ENCODE peak calls at places on chromosomes 4 and X, in ten cellular contexts. K is cardiac muscle cell, P is left lung, Y is left ventricle myocardium inferior, Q is aorta, A is heart right ventricle, D is IMR-90, J is Panc1, T is tibial nerve, M is mucosa of descending colon. S is an unnamed sample. For H3K4me1, the result is how much of the 10 kb centered on the place peaks cover.

GRCh38 chr4:8038083-8038482 is 98.4 kb upstream of the AFAP1 start:
- DNase-seq in Y (no peak), K (no peak), D (no peak), T (no peak), Q (no peak), J (no peak), P (no peak), M (no peak), A (no peak), S (peak)

GRCh38 chr4:139666735-139667266 is 1.2 kb downstream of the MGST2 start:
- DNase-seq in Y (no peak), M (peak), T (peak), Q (no peak), A (peak), D (peak), J (no peak), P (peak), K (peak), S (peak)

GRCh38 chr4:126614456-126614855 is 1018.3 kb upstream of the INTU start:
- DNase-seq in M (no peak), J (no peak), T (no peak), D (no peak), P (no peak), Q (no peak), Y (no peak), A (no peak), K (no peak), S (no peak)

GRCh38 chr4:5638976-5639375 is 69.4 kb downstream of the EVC2 start:
- DNase-seq in Y (no peak), T (no peak), P (no peak), D (peak), A (no peak), Q (no peak), M (no peak), J (no peak), K (no peak), S (no peak)

GRCh38 chrX:112664928-112665327 is 14.8 kb downstream of the LHFPL1 start:
- DNase-seq in Q (no peak), Y (no peak), P (no peak), D (no peak), J (no peak), M (no peak), A (no peak), T (no peak), K (no peak), S (no peak)

GRCh38 chr4:38150021-38150671 is 189.9 kb downstream of the PTTG2 start:
- DNase-seq in T (no peak), A (no peak), J (no peak), M (no peak), P (no peak), Q (no peak), K (no peak), Y (no peak), D (peak), S (no peak)

GRCh38 chr4:147042046-147042445 is 96.4 kb upstream of the TTC29 start:
- DNase-seq in J (no peak), K (no peak), A (no peak), Q (no peak), P (no peak), Y (no peak), M (no peak), T (no peak), D (no peak), S (no peak)

GRCh38 chr4:81919810-81920209 is 448.1 kb upstream of the RASGEF1B start:
- DNase-seq in A (no peak), D (no peak), J (no peak), M (no peak), Q (no peak), P (no peak), T (no peak), Y (no peak), K (no peak), S (peak)

GRCh38 chr4:66273110-66273509 is 602.8 kb upstream of the EPHA5 start:
- DNase-seq in J (no peak), K (peak), P (no peak), M (no peak), Y (no peak), Q (no peak), A (no peak), T (no peak), D (no peak), S (no peak)

GRCh38 chr4:7860600-7861158 is 79.0 kb downstream of the AFAP1 start:
- DNase-seq in J (no peak), Q (no peak), M (no peak), Y (no peak), K (no peak), D (no peak), A (no peak), P (no peak), T (no peak), S (no peak)

GRCh38 chr4:125105561-125105960 is 209.2 kb upstream of the FAT4 start:
- DNase-seq in K (no peak), Q (no peak), D (peak), Y (no peak), J (no peak), A (no peak), M (no peak), P (no peak), T (no peak), S (no peak)

GRCh38 chr4:148790691-148791090 is 348.5 kb upstream of the NR3C2 start:
- DNase-seq in A (no peak), M (no peak), P (no peak), K (no peak), J (no peak), Y (no peak), T (no peak), Q (no peak), D (peak), S (no peak)

GRCh38 chr4:11585506-11585905 is 156.8 kb upstream of the HS3ST1 start:
- DNase-seq in K (no peak), Q (no peak), Y (no peak), A (peak), D (no peak), M (peak), P (no peak), J (no peak), T (peak), S (no peak)

GRCh38 chr4:2792396-2792710 is 532 bp upstream of the SH3BP2 start:
- DNase-seq in D (no peak), J (no peak), Q (no peak), Y (no peak), M (no peak), K (no peak), P (peak), T (no peak), A (no peak), S (no peak)

GRCh38 chr4:6331018-6331417 is 61.4 kb downstream of the WFS1 start:
- DNase-seq in K (no peak), Q (no peak), P (no peak), J (no peak), T (no peak), M (peak), Y (no peak), A (no peak), D (peak), S (no peak)

GRCh38 chr4:6788123-6788522 is 5.6 kb downstream of the KIAA0232 start:
- DNase-seq in K (no peak), J (no peak), M (no peak), Q (no peak), A (no peak), D (no peak), Y (no peak), P (no peak), T (no peak), S (no peak)

GRCh38 chr4:185738038-185738552 is 73.9 kb downstream of the SORBS2 start:
- DNase-seq in D (peak), Y (no peak), J (no peak), K (no peak), P (no peak), T (peak), A (no peak), Q (no peak), M (no peak), S (no peak)

GRCh38 chrX:17564689-17565409 is 172.4 kb upstream of the SCML1 start:
- DNase-seq in M (no peak), T (no peak), J (no peak), Q (no peak), A (no peak), P (no peak), Y (no peak), D (no peak), K (no peak), S (peak)

GRCh38 chr4:68451246-68452211 is 4.3 kb downstream of the TMPRSS11E start:
- DNase-seq in M (no peak), P (no peak), Y (no peak), A (no peak), T (no peak), D (peak), K (no peak), J (no peak), Q (no peak), S (no peak)

GRCh38 chrX:18565727-18566126 is 106.2 kb downstream of the RS1 start:
- DNase-seq in J (no peak), Y (no peak), P (no peak), M (no peak), K (no peak), T (no peak), D (no peak), Q (no peak), A (no peak), S (no peak)

GRCh38 chr4:132114885-132115284 is 1034.2 kb upstream of the PCDH10 start:
- DNase-seq in Q (no peak), T (no peak), Y (no peak), D (peak), J (no peak), A (no peak), P (no peak), K (no peak), M (no peak), S (no peak)

GRCh38 chrX:31036895-31037294 is 34.9 kb downstream of the FTHL17 start:
- DNase-seq in A (peak), P (peak), T (peak), M (peak), J (peak), K (peak), Y (peak), D (peak), Q (no peak), S (peak)

GRCh38 chr4:151218343-151218742 is 58.6 kb upstream of the PRSS48 start:
- DNase-seq in Y (no peak), A (no peak), D (peak), M (no peak), Q (no peak), J (no peak), K (no peak), P (no peak), T (no peak), S (no peak)

GRCh38 chr4:151530783-151531182 is 121.8 kb downstream of the FHIP1A start:
- DNase-seq in A (no peak), Q (no peak), D (no peak), T (no peak), K (peak), M (no peak), P (no peak), J (no peak), Y (no peak), S (no peak)

GRCh38 chrX:64642482-64642881 is 247.2 kb upstream of the MTMR8 start:
- DNase-seq in K (no peak), A (no peak), J (no peak), T (no peak), Q (no peak), D (no peak), P (no peak), Y (no peak), M (peak), S (no peak)

GRCh38 chrX:41087219-41087618 is 2.0 kb downstream of the USP9X start:
- DNase-seq in Y (no peak), M (no peak), J (no peak), K (no peak), D (no peak), Q (no peak), T (no peak), P (no peak), A (no peak), S (no peak)

GRCh38 chr4:16001484-16001858 is 38.5 kb upstream of the FGFBP2 start:
- DNase-seq in Q (no peak), D (peak), J (peak), Y (peak), P (peak), K (peak), T (peak), M (peak), A (peak), S (peak)

GRCh38 chrX:65720580-65720979 is 53.1 kb downstream of the MSN start:
- DNase-seq in Q (no peak), P (no peak), J (no peak), M (no peak), K (no peak), D (no peak), Y (no peak), T (no peak), A (peak), S (no peak)

GRCh38 chr4:150572704-150573504 is 9.0 kb upstream of the MAB21L2 start:
- DNase-seq in Y (no peak), Q (no peak), K (peak), D (no peak), T (no peak), M (no peak), J (no peak), P (no peak), A (no peak), S (no peak)

GRCh38 chrX:140355922-140356321 is 148.9 kb downstream of the SOX3 start:
- DNase-seq in Y (no peak), J (no peak), Q (no peak), T (no peak), D (no peak), M (no peak), K (peak), A (no peak), P (peak), S (no peak)

GRCh38 chr4:57607616-57608150 is 497.5 kb upstream of the IGFBP7 start:
- DNase-seq in Q (no peak), A (no peak), T (no peak), D (no peak), M (no peak), P (no peak), J (no peak), Y (no peak), K (peak), S (no peak)

GRCh38 chr4:76204936-76205335 is 8.7 kb downstream of the SCARB2 start:
- DNase-seq in D (no peak), P (no peak), M (no peak), J (no peak), A (no peak), K (no peak), Y (no peak), T (no peak), Q (no peak), S (no peak)
- H3K4me1 ChIP-seq in D (under half), P (half or more), M (under half), J (under half), A (half or more), K (under half), Y (half or more), T (half or more), Q (under half), S (under half)

DNA sequence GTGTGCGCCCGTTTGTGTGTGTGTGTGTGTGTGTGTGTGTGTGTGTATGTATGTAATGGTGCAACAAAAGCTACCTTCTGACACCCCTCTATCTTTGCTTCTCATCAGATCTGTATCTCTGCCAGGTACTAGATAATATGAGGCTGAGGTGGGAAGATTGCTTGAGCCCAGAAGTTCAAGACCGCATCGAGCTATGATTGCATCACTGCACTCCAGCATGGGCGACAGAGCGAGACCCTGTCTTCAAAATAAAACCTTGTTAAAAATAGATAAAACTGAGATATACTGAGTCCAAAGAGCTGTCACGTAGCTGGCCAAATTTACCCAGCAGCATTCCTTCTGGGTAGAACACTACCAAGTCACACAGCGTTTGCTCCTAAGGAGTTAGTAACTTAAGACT is 18.4 kb downstream of the NLGN4X start:
- DNase-seq in Y (no peak), P (no peak), M (no peak), A (no peak), Q (no peak), J (no peak), K (no peak), T (no peak), D (no peak), S (no peak)
- H3K4me1 ChIP-seq in Y (under half), P (under half), M (under half), A (under half), Q (under half), J (under half), K (under half), T (under half), D (under half), S (under half)

DNA sequence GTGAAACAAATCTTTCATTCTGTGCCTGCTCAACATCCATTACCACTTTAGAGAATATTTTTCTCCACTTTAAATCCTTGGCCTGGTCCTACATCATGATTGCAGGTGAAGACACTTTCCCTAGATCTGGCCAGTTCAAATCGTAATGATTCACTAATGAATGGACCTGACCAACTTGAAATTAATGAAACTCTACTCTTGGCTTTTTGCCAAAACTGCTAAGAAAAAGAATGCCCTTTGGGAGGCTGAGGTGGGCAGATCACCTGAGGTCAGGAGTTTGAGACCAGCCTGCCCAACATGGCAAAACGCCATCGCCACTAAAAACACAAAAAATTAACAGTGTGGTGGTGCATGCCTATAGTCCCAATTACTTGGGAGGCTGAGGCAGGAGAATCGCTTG is 1082.6 kb upstream of the LCORL start:
- DNase-seq in Q (no peak), K (no peak), Y (no peak), T (no peak), D (no peak), M (no peak), J (no peak), A (no peak), P (no peak), S (no peak)
- H3K4me1 ChIP-seq in Q (under half), K (under half), Y (under half), T (under half), D (under half), M (under half), J (under half), A (under half), P (under half), S (under half)

GRCh38 chrX:119419146-119419545 is 20.0 kb downstream of the SLC25A43 start:
- DNase-seq in A (no peak), K (no peak), T (no peak), D (no peak), Y (no peak), Q (no peak), M (peak), J (no peak), P (no peak), S (no peak)

GRCh38 chrX:119419898-119420297 is 20.8 kb downstream of the SLC25A43 start:
- DNase-seq in Q (no peak), K (no peak), J (no peak), T (no peak), D (no peak), M (no peak), A (no peak), Y (no peak), P (no peak), S (no peak)

GRCh38 chrX:119417376-119417775 is 18.2 kb downstream of the SLC25A43 start:
- DNase-seq in J (no peak), A (no peak), P (no peak), M (no peak), D (no peak), T (no peak), Y (no peak), Q (no peak), K (no peak), S (no peak)

GRCh38 chrX:119421306-119421705 is 22.2 kb downstream of the SLC25A43 start:
- DNase-seq in T (no peak), P (no peak), K (no peak), A (no peak), J (no peak), Y (no peak), D (no peak), M (no peak), Q (no peak), S (no peak)

GRCh38 chrX:119417842-119418241 is 18.7 kb downstream of the SLC25A43 start:
- DNase-seq in Q (no peak), A (no peak), Y (no peak), D (no peak), T (no peak), M (no peak), J (no peak), P (no peak), K (no peak), S (no peak)
- H3K4me1 ChIP-seq in Q (under half), A (under half), Y (under half), D (under half), T (under half), M (under half), J (under half), P (under half), K (under half), S (under half)

GRCh38 chrX:107683931-107684330 is 55.6 kb downstream of the PRPS1 start:
- DNase-seq in K (no peak), T (no peak), J (no peak), D (no peak), P (no peak), A (no peak), Y (no peak), M (no peak), Q (no peak), S (no peak)
- H3K4me1 ChIP-seq in K (under half), T (under half), J (under half), D (under half), P (half or more), A (under half), Y (under half), M (under half), Q (under half), S (under half)

GRCh38 chrX:148535639-148536038 is 35.2 kb downstream of the AFF2 start:
- DNase-seq in Q (no peak), K (no peak), Y (no peak), A (no peak), M (no peak), D (no peak), J (no peak), T (no peak), P (no peak), S (no peak)
- H3K4me1 ChIP-seq in Q (under half), K (under half), Y (under half), A (under half), M (under half), D (under half), J (under half), T (under half), P (under half), S (under half)

GRCh38 chrX:49203536-49203935 is 3.5 kb upstream of the SYP start:
- DNase-seq in Y (no peak), T (no peak), P (no peak), M (no peak), J (no peak), Q (no peak), D (no peak), K (no peak), A (no peak), S (no peak)
- H3K4me1 ChIP-seq in Y (under half), T (under half), P (under half), M (under half), J (under half), Q (under half), D (under half), K (under half), A (under half), S (under half)

DNA sequence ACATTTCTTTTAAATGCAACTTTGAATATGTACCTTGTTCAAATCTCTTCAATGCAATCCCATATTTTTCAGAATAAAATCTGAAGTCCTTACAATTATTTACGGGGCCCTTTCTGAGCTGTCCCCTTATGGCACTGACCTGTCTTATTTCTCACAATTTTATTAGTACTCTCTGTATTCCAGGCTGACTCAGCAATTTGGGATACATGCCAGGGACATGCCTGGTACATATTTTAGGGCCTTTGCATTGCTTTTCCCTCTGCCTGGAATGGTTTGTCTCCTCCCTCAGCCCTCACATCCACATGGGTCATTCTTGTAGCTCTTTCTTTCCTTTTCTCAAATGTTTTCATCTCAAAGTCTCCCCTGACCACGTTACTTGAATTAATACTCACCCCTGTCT is 172.2 kb upstream of the TECRL start:
- DNase-seq in Q (no peak), Y (no peak), K (no peak), P (no peak), J (no peak), T (no peak), A (no peak), M (no peak), D (peak), S (no peak)
- H3K4me1 ChIP-seq in Q (under half), Y (under half), K (under half), P (under half), J (under half), T (under half), A (under half), M (under half), D (under half), S (under half)